ENCODE peak calls at places on chromosomes 7 and 10, in eight cellular contexts. K is A549; G is GF-D8; N is iPS DF 6.9; F is activated CD8-positive, alpha-beta memory T cell treated with anti-CD3 and anti-CD28 coated beads, Interleukin-2, amount 50 U/mL, for 4 hours; M is astrocyte of the cerebellum; A is heart right ventricle; R is activated CD4-positive, alpha-beta T cell treated with anti-CD3 and anti-CD28 coated beads for 36 hours. X is an unnamed sample.

GRCh38 chr10:69458426-69459100 is 7.3 kb downstream of the TSPAN15 start:
- DNase-seq in M (no peak), K (no peak), R (no peak), F (no peak), A (no peak), G (no peak), N (no peak), X (no peak)

GRCh38 chr10:131946880-131947279 is 34.8 kb downstream of the BNIP3 start:
- DNase-seq in K (no peak), F (no peak), G (no peak), M (no peak), R (no peak), A (no peak), N (no peak), X (no peak)

GRCh38 chr7:75565129-75565528 is 73.0 kb downstream of the SPDYE5 start:
- DNase-seq in G (peak), A (peak), K (peak), R (no peak), F (no peak), N (no peak), M (peak), X (no peak)

GRCh38 chr7:20440472-20441105 is 109.9 kb downstream of the ITGB8 start:
- DNase-seq in N (peak), K (peak), M (no peak), A (no peak), G (no peak), F (no peak), R (peak), X (no peak)

GRCh38 chr10:6408799-6409198 is 171.3 kb downstream of the PRKCQ start:
- DNase-seq in R (no peak), A (no peak), G (no peak), F (no peak), N (no peak), K (no peak), M (no peak), X (no peak)

GRCh38 chr10:5833814-5834213 is 20.6 kb upstream of the GDI2 start:
- DNase-seq in G (no peak), R (no peak), K (no peak), F (no peak), M (no peak), A (peak), N (no peak), X (no peak)

GRCh38 chr7:139871820-139872219 is 42.8 kb downstream of the TBXAS1 start:
- DNase-seq in G (no peak), A (no peak), N (no peak), R (no peak), F (no peak), M (no peak), K (no peak), X (no peak)

GRCh38 chr7:135275971-135276580 is 42.4 kb downstream of the STRA8 start:
- DNase-seq in R (no peak), N (no peak), F (no peak), A (no peak), M (no peak), G (no peak), K (no peak), X (no peak)

GRCh38 chr10:26697163-26697921 is at the start of gene PDSS1:
- DNase-seq in G (peak), F (peak), R (peak), K (peak), M (no peak), A (peak), N (no peak), X (peak)

GRCh38 chr10:124935946-124936345 is 6.0 kb upstream of the ZRANB1 start:
- DNase-seq in N (no peak), G (no peak), M (no peak), A (no peak), R (peak), K (no peak), F (no peak), X (no peak)

GRCh38 chr7:21603477-21603876 is 60.6 kb downstream of the DNAH11 start:
- DNase-seq in A (no peak), G (no peak), R (no peak), F (no peak), M (no peak), N (no peak), K (no peak), X (no peak)

GRCh38 chr7:128833939-128834310 is 3.7 kb downstream of the FLNC start:
- DNase-seq in G (no peak), F (no peak), K (no peak), A (no peak), M (no peak), N (no peak), R (no peak), X (no peak)

GRCh38 chr7:129780257-129781127 is 169.0 kb downstream of the NRF1 start:
- DNase-seq in M (no peak), K (peak), N (no peak), F (peak), A (no peak), G (no peak), R (peak), X (peak)

GRCh38 chr7:28517606-28518005 is 105.3 kb downstream of the CREB5 start:
- DNase-seq in N (no peak), A (no peak), R (no peak), G (no peak), M (no peak), F (no peak), K (no peak), X (no peak)

GRCh38 chr7:1169409-1170368 is 9.7 kb upstream of the ZFAND2A start:
- DNase-seq in R (peak), F (peak), A (peak), M (no peak), G (peak), K (peak), N (peak), X (peak)

GRCh38 chr7:265192-265997 is 24.6 kb upstream of the FOXL3 start:
- DNase-seq in G (no peak), K (no peak), F (no peak), N (no peak), R (no peak), M (no peak), A (no peak), X (peak)

GRCh38 chr10:3960496-3960895 is 175.5 kb upstream of the KLF6 start:
- DNase-seq in G (no peak), N (no peak), F (no peak), A (no peak), M (no peak), K (no peak), R (no peak), X (no peak)

GRCh38 chr7:48481235-48481634 is 310.0 kb downstream of the ABCA13 start:
- DNase-seq in K (no peak), G (no peak), R (no peak), N (no peak), F (no peak), A (no peak), M (no peak), X (no peak)

GRCh38 chr10:30502266-30503058 is 68.5 kb downstream of the MAP3K8 start:
- DNase-seq in R (peak), F (peak), A (no peak), N (no peak), G (peak), K (no peak), M (no peak), X (no peak)

GRCh38 chr7:129295015-129295423 is 70.2 kb downstream of the AHCYL2 start:
- DNase-seq in K (no peak), G (peak), F (no peak), R (no peak), N (no peak), M (no peak), A (no peak), X (no peak)

GRCh38 chr10:68987611-68988010 is 992 bp upstream of the KIFBP start:
- DNase-seq in G (no peak), F (no peak), K (no peak), A (no peak), M (no peak), N (no peak), R (no peak), X (no peak)

GRCh38 chr7:151110941-151111645 is 24.8 kb downstream of the AGAP3 start:
- DNase-seq in R (peak), G (no peak), N (no peak), K (peak), F (peak), A (peak), M (no peak), X (peak)

GRCh38 chr7:26293569-26294308 is 2.1 kb downstream of the SNX10 start:
- DNase-seq in F (peak), M (no peak), G (peak), A (no peak), N (no peak), K (no peak), R (peak), X (peak)

GRCh38 chr7:28830831-28831230 is 127.3 kb downstream of the TRIL start:
- DNase-seq in F (no peak), M (peak), G (no peak), A (no peak), K (no peak), R (no peak), N (no peak), X (no peak)

GRCh38 chr7:3673524-3673923 is 372.5 kb downstream of the SDK1 start:
- DNase-seq in G (no peak), R (peak), M (no peak), A (no peak), K (peak), N (peak), F (peak), X (peak)

GRCh38 chr10:102752934-102753664 is 9.4 kb downstream of the WBP1L start:
- DNase-seq in R (peak), K (peak), G (peak), F (no peak), N (no peak), A (peak), M (peak), X (no peak)